ENCODE peak calls at places on chromosomes 6 and 20, in five cellular contexts. E, I, G, T and Q are unnamed samples.

GRCh38 chr6:131954099-131954774 is 3.1 kb upstream of the CCN2 start:
- DNase-seq in I (no peak), E (no peak), T (no peak), G (peak), Q (no peak)

GRCh38 chr6:95143408-95144180 is 433.7 kb upstream of the MANEA start:
- DNase-seq in T (no peak), G (no peak), E (no peak), I (no peak), Q (no peak)

GRCh38 chr6:56808871-56809359 is 146.0 kb upstream of the BEND6 start:
- DNase-seq in G (peak), T (no peak), E (no peak), I (no peak), Q (no peak)

GRCh38 chr6:150876598-150876997 is 11.1 kb downstream of the MTHFD1L start:
- DNase-seq in T (no peak), E (peak), I (peak), G (peak), Q (no peak)

GRCh38 chr6:151052021-151052646 is 186.6 kb downstream of the MTHFD1L start:
- DNase-seq in E (no peak), I (no peak), G (no peak), T (no peak), Q (no peak)

GRCh38 chr6:158058156-158058723 is 76.6 kb downstream of the SYNJ2 start:
- DNase-seq in T (no peak), I (no peak), E (peak), G (peak), Q (peak)

GRCh38 chr20:19652591-19653026 is 105.4 kb upstream of the RIN2 start:
- DNase-seq in E (no peak), T (no peak), G (no peak), I (no peak), Q (no peak)

GRCh38 chr20:51029963-51030930 is 7.3 kb upstream of the KCNG1 start:
- DNase-seq in E (peak), G (peak), T (no peak), I (no peak), Q (no peak)

GRCh38 chr6:89117285-89118108 is at the start of gene SRSF12:
- DNase-seq in I (peak), G (peak), E (peak), T (no peak), Q (peak)

GRCh38 chr20:23156842-23157423 is 70.8 kb upstream of the CD93 start:
- DNase-seq in T (no peak), G (peak), I (no peak), E (no peak), Q (no peak)

GRCh38 chr20:17827759-17828559 is 128.2 kb downstream of the BANF2 start:
- DNase-seq in T (no peak), I (peak), E (no peak), G (no peak), Q (no peak)

GRCh38 chr20:18743665-18744440 is 69.7 kb upstream of the SCP2D1 start:
- DNase-seq in G (no peak), E (no peak), I (no peak), T (no peak), Q (no peak)

GRCh38 chr6:26660096-26660425 is 515 bp upstream of the ZNF322 start:
- DNase-seq in I (no peak), T (no peak), G (no peak), E (no peak), Q (peak)

GRCh38 chr6:15546591-15546990 is 116.2 kb downstream of the DTNBP1 start:
- DNase-seq in G (no peak), E (no peak), I (no peak), T (no peak), Q (no peak)

GRCh38 chr6:85764844-85765243 is 122.2 kb upstream of the SYNCRIP start:
- DNase-seq in G (no peak), I (no peak), E (no peak), T (no peak), Q (no peak)